ENCODE peak calls at places on chromosome 5, in six cellular contexts. S, U, H, N, Z and L are unnamed samples.

GRCh38 chr5:13218518-13218917 is 726.0 kb downstream of the DNAH5 start:
- DNase-seq in S (no peak), U (no peak), H (no peak), N (no peak), Z (no peak), L (no peak)

GRCh38 chr5:131252824-131253171 is 11.1 kb upstream of the CDC42SE2 start:
- DNase-seq in S (no peak), U (peak), H (no peak), N (peak), Z (no peak), L (no peak)

GRCh38 chr5:173472784-173473278 is 143.6 kb downstream of the BOD1 start:
- DNase-seq in S (no peak), U (no peak), H (peak), N (no peak), Z (peak), L (peak)

GRCh38 chr5:139745121-139745799 is 50.3 kb upstream of the PSD2 start:
- DNase-seq in S (peak), U (no peak), H (peak), N (peak), Z (peak), L (peak)

GRCh38 chr5:32090026-32090754 is 83.9 kb downstream of the GOLPH3 start:
- DNase-seq in S (no peak), U (no peak), H (no peak), N (no peak), Z (no peak), L (no peak)

GRCh38 chr5:135253601-135254165 is 145.3 kb downstream of the MACROH2A1 start:
- DNase-seq in S (no peak), U (no peak), H (no peak), N (no peak), Z (no peak), L (no peak)

GRCh38 chr5:54743581-54743980 is 226.0 kb downstream of the SNX18 start:
- DNase-seq in S (no peak), U (no peak), H (no peak), N (no peak), Z (no peak), L (no peak)

GRCh38 chr5:167555771-167556170 is 735.7 kb upstream of the WWC1 start:
- DNase-seq in S (no peak), U (no peak), H (no peak), N (no peak), Z (no peak), L (no peak)

GRCh38 chr5:553874-554273 is 29.6 kb upstream of the SLC9A3 start:
- DNase-seq in S (no peak), U (no peak), H (no peak), N (no peak), Z (no peak), L (no peak)

GRCh38 chr5:74471875-74472274 is 168.7 kb downstream of the ENC1 start:
- DNase-seq in S (peak), U (no peak), H (no peak), N (no peak), Z (no peak), L (no peak)

GRCh38 chr5:28301676-28302075 is 1263.3 kb upstream of the CDH9 start:
- DNase-seq in S (peak), U (no peak), H (no peak), N (no peak), Z (peak), L (peak)

GRCh38 chr5:14281746-14282181 is 138.6 kb downstream of the TRIO start:
- DNase-seq in S (no peak), U (no peak), H (no peak), N (no peak), Z (no peak), L (no peak)

GRCh38 chr5:88831856-88832255 is 51.1 kb downstream of the MEF2C start:
- DNase-seq in S (no peak), U (no peak), H (no peak), N (no peak), Z (no peak), L (no peak)

GRCh38 chr5:82045526-82046267 is 73.9 kb downstream of the ATG10 start:
- DNase-seq in S (peak), U (no peak), H (no peak), N (no peak), Z (peak), L (peak)

GRCh38 chr5:173872887-173873286 is 15.3 kb upstream of the CPEB4 start:
- DNase-seq in S (no peak), U (no peak), H (no peak), N (no peak), Z (no peak), L (no peak)

GRCh38 chr5:54247226-54247625 is 63.1 kb downstream of the ARL15 start:
- DNase-seq in S (no peak), U (no peak), H (no peak), N (no peak), Z (no peak), L (no peak)

GRCh38 chr5:53151713-53152458 is 42.3 kb upstream of the MOCS2 start:
- DNase-seq in S (peak), U (no peak), H (peak), N (no peak), Z (peak), L (peak)

GRCh38 chr5:178389796-178390195 is 157.2 kb upstream of the PHYKPL start:
- DNase-seq in S (no peak), U (no peak), H (no peak), N (no peak), Z (no peak), L (no peak)

GRCh38 chr5:167916706-167917105 is 374.7 kb upstream of the WWC1 start:
- DNase-seq in S (no peak), U (peak), H (no peak), N (no peak), Z (peak), L (no peak)

GRCh38 chr5:87588316-87588715 is 175.6 kb upstream of the CCNH start:
- DNase-seq in S (no peak), U (no peak), H (no peak), N (no peak), Z (no peak), L (no peak)

GRCh38 chr5:135239461-135240282 is 159.4 kb downstream of the MACROH2A1 start:
- DNase-seq in S (no peak), U (no peak), H (no peak), N (no peak), Z (peak), L (no peak)

GRCh38 chr5:138824924-138825863 is 49.9 kb downstream of the LRRTM2 start:
- DNase-seq in S (peak), U (no peak), H (no peak), N (no peak), Z (peak), L (no peak)

GRCh38 chr5:149422429-149423286 is 43.6 kb upstream of the IL17B start:
- DNase-seq in S (peak), U (no peak), H (no peak), N (peak), Z (peak), L (no peak)

GRCh38 chr5:68343421-68343826 is 127.9 kb downstream of the PIK3R1 start:
- DNase-seq in S (peak), U (peak), H (peak), N (peak), Z (peak), L (peak)

GRCh38 chr5:123701511-123702200 is 189.7 kb downstream of the CSNK1G3 start:
- DNase-seq in S (no peak), U (no peak), H (no peak), N (no peak), Z (no peak), L (no peak)

GRCh38 chr5:25862276-25862675 is 1176.1 kb downstream of the CDH9 start:
- DNase-seq in S (no peak), U (no peak), H (no peak), N (no peak), Z (no peak), L (no peak)

GRCh38 chr5:111960466-111961215 is 203.6 kb upstream of the NREP start:
- DNase-seq in S (no peak), U (no peak), H (no peak), N (no peak), Z (peak), L (no peak)

GRCh38 chr5:78537821-78538220 is 110.8 kb downstream of the LHFPL2 start:
- DNase-seq in S (peak), U (no peak), H (no peak), N (no peak), Z (peak), L (no peak)

GRCh38 chr5:170154297-170154696 is 48.6 kb downstream of the FOXI1 start:
- DNase-seq in S (no peak), U (no peak), H (no peak), N (no peak), Z (no peak), L (no peak)

GRCh38 chr5:17228833-17229291 is 11.4 kb downstream of the BASP1 start:
- DNase-seq in S (no peak), U (no peak), H (no peak), N (no peak), Z (peak), L (no peak)
- H3K4me3 ChIP-seq in S (no peak), U (no peak), H (peak), N (no peak), Z (no peak), L (no peak)

DNA sequence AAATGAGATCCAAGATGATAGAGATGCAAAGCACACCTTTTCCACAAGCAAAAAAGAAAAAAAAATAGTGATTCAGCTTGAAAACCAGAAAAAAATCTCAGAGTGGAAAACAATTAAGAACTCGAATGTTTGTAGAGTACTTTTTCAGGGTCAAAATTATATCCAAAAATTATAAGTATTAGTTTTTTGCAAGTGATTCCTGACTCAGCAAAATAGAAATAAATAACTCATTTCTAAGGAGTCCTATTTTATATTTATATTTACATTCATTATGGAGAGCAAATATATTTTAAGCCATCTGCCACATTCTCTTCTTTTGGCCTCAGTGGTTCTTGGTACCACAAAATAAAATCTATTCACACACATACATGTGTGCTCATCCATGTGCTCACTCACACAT is 1011.8 kb upstream of the ARRDC3 start:
- DNase-seq in S (no peak), U (no peak), H (no peak), N (no peak), Z (no peak), L (no peak)
- TF ChIP-seq CTCF in S (no peak), U (no peak), H (no peak), N (no peak), Z (no peak), L (no peak)

GRCh38 chr5:120452471-120452870 is 11.6 kb upstream of the PRR16 start:
- DNase-seq in S (no peak), U (no peak), H (no peak), N (no peak), Z (peak), L (no peak)

GRCh38 chr5:120463026-120463770 is 902 bp upstream of the PRR16 start:
- DNase-seq in S (no peak), U (no peak), H (no peak), N (no peak), Z (no peak), L (no peak)

GRCh38 chr5:120454094-120454798 is 9.9 kb upstream of the PRR16 start:
- DNase-seq in S (peak), U (no peak), H (no peak), N (no peak), Z (peak), L (peak)

DNA sequence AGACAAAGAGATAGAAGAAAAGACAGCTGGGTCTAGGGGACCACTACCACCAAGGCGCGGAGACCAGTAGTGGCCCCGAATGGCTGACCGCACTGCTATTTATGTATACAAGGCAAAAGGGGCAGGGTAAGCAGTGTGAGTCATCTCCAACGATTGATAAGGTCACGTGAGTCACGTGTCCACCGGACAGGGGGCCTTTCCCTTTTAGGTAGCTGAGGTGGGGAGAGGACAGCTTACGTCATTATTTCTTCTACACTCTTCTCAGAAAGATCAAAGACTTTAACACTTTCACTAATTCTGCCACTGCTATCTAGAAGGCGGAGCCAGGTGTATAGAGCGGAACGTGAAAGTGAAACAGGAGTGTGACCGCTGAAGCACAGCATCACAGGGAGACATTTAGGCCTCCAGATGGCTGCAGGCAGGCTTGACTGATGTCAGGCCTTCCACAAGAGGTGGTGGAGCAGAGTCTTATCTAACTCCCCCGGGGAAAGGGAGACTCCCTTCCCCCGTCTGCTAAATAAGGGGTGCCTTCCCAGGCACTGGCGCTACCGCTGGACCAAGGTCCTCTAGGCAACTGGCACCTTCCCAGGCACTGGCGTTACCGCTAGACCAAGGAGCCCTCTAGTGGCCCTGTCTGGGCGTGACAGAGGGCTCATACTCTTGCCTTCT is 6.1 kb upstream of the PRR16 start:
- DNase-seq in S (peak), U (peak), H (no peak), N (peak), Z (peak), L (no peak)
- H3K4me3 ChIP-seq in S (peak), U (peak), H (peak), N (peak), Z (no peak), L (no peak)

GRCh38 chr5:142694092-142694856 is 8.4 kb upstream of the FGF1 start:
- DNase-seq in S (no peak), U (no peak), H (no peak), N (no peak), Z (no peak), L (no peak)
- TF ChIP-seq CTCF in S (peak), U (no peak), H (no peak), N (no peak), Z (no peak), L (peak)

GRCh38 chr5:97192580-97193421 is 9.8 kb upstream of the RIOK2 start:
- DNase-seq in S (peak), U (no peak), H (no peak), N (no peak), Z (peak), L (peak)
- H3K4me3 ChIP-seq in S (no peak), U (no peak), H (no peak), N (no peak), Z (no peak), L (no peak)

GRCh38 chr5:6638236-6638635 is 5.0 kb downstream of the SRD5A1 start:
- DNase-seq in S (no peak), U (no peak), H (no peak), N (no peak), Z (peak), L (no peak)

GRCh38 chr5:6634788-6635430 is 1.7 kb downstream of the SRD5A1 start:
- DNase-seq in S (no peak), U (no peak), H (no peak), N (no peak), Z (no peak), L (no peak)

GRCh38 chr5:6637590-6637989 is 4.3 kb downstream of the SRD5A1 start:
- DNase-seq in S (no peak), U (no peak), H (no peak), N (no peak), Z (no peak), L (no peak)

GRCh38 chr5:6637022-6637421 is 3.8 kb downstream of the SRD5A1 start:
- DNase-seq in S (no peak), U (no peak), H (no peak), N (no peak), Z (no peak), L (no peak)

DNA sequence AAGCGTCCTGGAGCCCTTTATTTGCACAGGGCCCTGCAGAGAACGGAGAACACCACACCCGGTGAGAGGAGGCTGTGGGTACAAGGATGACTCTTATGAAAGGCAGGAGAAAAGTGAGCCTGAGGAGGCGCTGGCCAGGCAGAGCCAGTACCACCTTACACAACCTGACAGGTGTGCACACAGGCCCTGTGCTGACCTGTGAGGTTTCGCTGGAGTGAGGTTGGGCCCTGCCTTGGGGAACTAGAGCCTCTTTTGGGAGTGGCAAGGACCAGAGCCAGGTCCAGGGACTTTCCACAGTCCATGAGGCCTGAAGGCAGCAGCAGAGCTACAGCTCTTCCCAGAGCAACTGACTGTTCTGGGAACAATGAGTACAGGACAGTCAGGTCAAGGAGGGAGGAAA is 3.1 kb downstream of the SRD5A1 start:
- DNase-seq in S (no peak), U (no peak), H (no peak), N (peak), Z (no peak), L (no peak)
- TF ChIP-seq CTCF in S (no peak), U (no peak), H (no peak), N (no peak), Z (no peak), L (no peak)

GRCh38 chr5:37833990-37834389 is 5.9 kb downstream of the GDNF start:
- DNase-seq in S (no peak), U (no peak), H (no peak), N (no peak), Z (no peak), L (no peak)
- H3K4me3 ChIP-seq in S (peak), U (no peak), H (peak), N (no peak), Z (no peak), L (no peak)

GRCh38 chr5:67111779-67112178 is 84.8 kb downstream of the CD180 start:
- DNase-seq in S (no peak), U (no peak), H (no peak), N (no peak), Z (no peak), L (no peak)
- TF ChIP-seq CTCF in S (no peak), U (no peak), H (no peak), N (no peak), Z (no peak), L (no peak)

DNA sequence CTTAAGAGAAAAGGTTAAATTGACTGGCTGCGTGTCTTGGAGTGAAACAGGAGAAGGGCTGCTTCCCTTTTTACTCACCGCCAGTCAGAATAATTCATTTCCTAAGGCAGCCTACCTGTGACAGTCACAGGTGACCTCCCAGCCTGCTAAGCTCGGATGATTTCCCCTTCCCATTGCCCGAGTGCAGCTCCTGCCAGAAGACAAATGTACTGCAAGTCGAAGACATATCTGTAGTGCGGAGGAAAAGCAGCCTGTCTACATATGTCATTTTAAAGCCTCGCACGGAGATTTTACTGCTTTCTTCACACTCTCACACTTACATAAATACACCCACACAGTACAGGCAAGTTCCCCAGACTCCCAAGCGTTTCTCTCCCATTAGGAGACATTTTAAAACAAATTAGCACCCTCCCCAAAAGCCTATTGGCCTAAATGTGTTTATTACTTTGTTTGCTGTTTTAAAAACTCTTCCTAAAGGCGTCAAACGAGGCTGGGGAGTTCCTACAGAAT is 665.7 kb upstream of the ZNF608 start:
- DNase-seq in S (peak), U (peak), H (no peak), N (no peak), Z (no peak), L (no peak)
- H3K4me3 ChIP-seq in S (no peak), U (peak), H (peak), N (no peak), Z (no peak), L (no peak)